ENCODE peak calls at places on chromosomes 11 and 22, in four cellular contexts. Y is Daoy, Q is NCI-H345, K is H9. T is an unnamed sample.

GRCh38 chr22:37316875-37317371 is 34.6 kb downstream of the CYTH4 start:
- DNase-seq in Q (peak), K (peak), Y (peak), T (peak)

GRCh38 chr22:49545606-49546005 is 282.1 kb downstream of the BRD1 start:
- DNase-seq in Q (no peak), K (no peak), Y (no peak), T (no peak)

GRCh38 chr11:42161886-42162285 is 702.4 kb upstream of the LRRC4C start:
- DNase-seq in K (no peak), Y (no peak), Q (no peak), T (no peak)

GRCh38 chr11:69995697-69996096 is 82.4 kb upstream of the ANO1 start:
- DNase-seq in Y (no peak), Q (no peak), K (no peak), T (no peak)

GRCh38 chr22:48902001-48902869 is 925.4 kb downstream of the BRD1 start:
- DNase-seq in Y (no peak), Q (no peak), K (peak), T (no peak)

GRCh38 chr11:100994966-100995365 is 134.6 kb downstream of the PGR start:
- DNase-seq in K (no peak), Y (no peak), Q (no peak), T (no peak)

GRCh38 chr11:127226376-127226775 is 225.8 kb upstream of the KIRREL3 start:
- DNase-seq in K (no peak), Q (no peak), Y (no peak), T (no peak)

GRCh38 chr11:72380132-72380503 is 54.2 kb downstream of the CLPB start:
- DNase-seq in Y (no peak), K (no peak), Q (no peak), T (no peak)

GRCh38 chr11:1301220-1302000 is 8.0 kb downstream of the TOLLIP start:
- DNase-seq in Q (no peak), Y (no peak), K (peak), T (no peak)

GRCh38 chr22:28442951-28443876 is 236.4 kb downstream of the TTC28 start:
- DNase-seq in K (peak), Y (peak), Q (no peak), T (no peak)

GRCh38 chr11:87355614-87356013 is 317.9 kb downstream of the TMEM135 start:
- DNase-seq in Q (no peak), Y (no peak), K (no peak), T (no peak)

GRCh38 chr11:90468923-90469322 is 246.1 kb upstream of the CHORDC1 start:
- DNase-seq in K (no peak), Q (no peak), Y (no peak), T (no peak)

GRCh38 chr22:30596199-30596598 is 4.5 kb upstream of the PES1 start:
- DNase-seq in Y (no peak), Q (no peak), K (no peak), T (no peak)

GRCh38 chr11:74538680-74539079 is 45.2 kb upstream of the LIPT2 start:
- DNase-seq in Y (no peak), K (no peak), Q (no peak), T (no peak)

GRCh38 chr11:3156282-3156660 is 8.8 kb downstream of the OSBPL5 start:
- DNase-seq in Y (no peak), K (no peak), Q (no peak), T (no peak)

GRCh38 chr11:10293423-10294288 is at the start of gene SBF2:
- DNase-seq in K (peak), Y (peak), Q (peak), T (peak)

GRCh38 chr11:119152043-119152442 is 3.2 kb downstream of the ABCG4 start:
- DNase-seq in K (no peak), Y (no peak), Q (no peak), T (no peak)

GRCh38 chr11:69640995-69641581 is at the start of gene CCND1:
- DNase-seq in Q (peak), K (peak), Y (peak), T (peak)

GRCh38 chr11:64564419-64564818 is 26.6 kb upstream of the SLC22A12 start:
- DNase-seq in Y (no peak), Q (no peak), K (no peak), T (no peak)

T was measured in NCI-H1105.